ENCODE peak calls at places on chromosome 14, in four cellular contexts. J is HepG2, N is A549, R is GM12878. T is an unnamed sample.

GRCh38 chr14:76872796-76873432 is 46.7 kb downstream of the LRRC74A start:
- ATAC-seq in J (peak), N (peak), R (peak), T (peak)

GRCh38 chr14:65791551-65791981 is 379.0 kb downstream of the FUT8 start:
- ATAC-seq in R (peak), J (no peak), N (peak), T (no peak)

GRCh38 chr14:85050180-85050579 is 479.8 kb upstream of the FLRT2 start:
- ATAC-seq in J (no peak), R (no peak), N (no peak), T (no peak)

GRCh38 chr14:70926187-70926830 is 19.1 kb downstream of the PCNX1 start:
- ATAC-seq in N (no peak), R (no peak), J (no peak), T (no peak)

GRCh38 chr14:67768219-67768618 is 48.2 kb downstream of the ZFYVE26 start:
- ATAC-seq in N (no peak), J (no peak), R (no peak), T (no peak)

GRCh38 chr14:99035268-99035667 is 236.7 kb downstream of the BCL11B start:
- ATAC-seq in R (no peak), N (peak), J (no peak), T (no peak)

GRCh38 chr14:92737206-92737605 is 11.2 kb downstream of the LGMN start:
- ATAC-seq in J (no peak), R (peak), N (no peak), T (no peak)

GRCh38 chr14:81371802-81372201 is 28.3 kb downstream of the STON2 start:
- ATAC-seq in J (no peak), N (no peak), R (no peak), T (no peak)

GRCh38 chr14:70955543-70956480 is 48.6 kb downstream of the PCNX1 start:
- ATAC-seq in R (peak), J (peak), N (peak), T (peak)

GRCh38 chr14:24329736-24330135 is 5.1 kb downstream of the ADCY4 start:
- ATAC-seq in J (no peak), N (no peak), R (no peak), T (no peak)

GRCh38 chr14:32494566-32495434 is 165.7 kb downstream of the AKAP6 start:
- ATAC-seq in R (no peak), N (no peak), J (peak), T (no peak)

GRCh38 chr14:66117600-66117999 is 368.6 kb upstream of the CCDC196 start:
- ATAC-seq in N (peak), R (no peak), J (no peak), T (no peak)

GRCh38 chr14:70655110-70655826 is 13.6 kb downstream of the TTC9 start:
- ATAC-seq in J (no peak), N (no peak), R (peak), T (no peak)

GRCh38 chr14:61233436-61233956 is 47.6 kb downstream of the TMEM30B start:
- ATAC-seq in R (peak), J (no peak), N (no peak), T (no peak)

GRCh38 chr14:103705158-103705523 is 10.1 kb downstream of the XRCC3 start:
- ATAC-seq in J (no peak), N (no peak), R (no peak), T (peak)

GRCh38 chr14:31006703-31007102 is 18.7 kb upstream of the AP4S1 start:
- ATAC-seq in R (no peak), N (no peak), J (no peak), T (no peak)

GRCh38 chr14:54683882-54684794 is 117.2 kb downstream of the SAMD4A start:
- ATAC-seq in R (peak), N (peak), J (no peak), T (peak)

GRCh38 chr14:24986206-24986893 is 63.6 kb downstream of the STXBP6 start:
- ATAC-seq in R (no peak), N (no peak), J (no peak), T (no peak)

GRCh38 chr14:70018246-70018645 is 139.0 kb downstream of the SMOC1 start:
- ATAC-seq in J (no peak), N (no peak), R (no peak), T (no peak)

GRCh38 chr14:89340200-89340667 is 76.8 kb downstream of the FOXN3 start:
- ATAC-seq in J (peak), R (no peak), N (no peak), T (peak)

GRCh38 chr14:57634335-57634734 is 140.7 kb upstream of the CCDC198 start:
- ATAC-seq in N (no peak), R (no peak), J (no peak), T (no peak)

GRCh38 chr14:73746540-73747385 is 32.6 kb upstream of the PNMA1 start:
- ATAC-seq in N (peak), J (peak), R (peak), T (no peak)

GRCh38 chr14:50792634-50793068 is 38.3 kb downstream of the NIN start:
- ATAC-seq in J (no peak), N (no peak), R (peak), T (no peak)

GRCh38 chr14:50303744-50304471 is 8.1 kb downstream of the L2HGDH start:
- ATAC-seq in N (no peak), J (peak), R (peak), T (no peak)

GRCh38 chr14:70919774-70920173 is 12.5 kb downstream of the PCNX1 start:
- ATAC-seq in J (no peak), R (no peak), N (no peak), T (no peak)

DNA sequence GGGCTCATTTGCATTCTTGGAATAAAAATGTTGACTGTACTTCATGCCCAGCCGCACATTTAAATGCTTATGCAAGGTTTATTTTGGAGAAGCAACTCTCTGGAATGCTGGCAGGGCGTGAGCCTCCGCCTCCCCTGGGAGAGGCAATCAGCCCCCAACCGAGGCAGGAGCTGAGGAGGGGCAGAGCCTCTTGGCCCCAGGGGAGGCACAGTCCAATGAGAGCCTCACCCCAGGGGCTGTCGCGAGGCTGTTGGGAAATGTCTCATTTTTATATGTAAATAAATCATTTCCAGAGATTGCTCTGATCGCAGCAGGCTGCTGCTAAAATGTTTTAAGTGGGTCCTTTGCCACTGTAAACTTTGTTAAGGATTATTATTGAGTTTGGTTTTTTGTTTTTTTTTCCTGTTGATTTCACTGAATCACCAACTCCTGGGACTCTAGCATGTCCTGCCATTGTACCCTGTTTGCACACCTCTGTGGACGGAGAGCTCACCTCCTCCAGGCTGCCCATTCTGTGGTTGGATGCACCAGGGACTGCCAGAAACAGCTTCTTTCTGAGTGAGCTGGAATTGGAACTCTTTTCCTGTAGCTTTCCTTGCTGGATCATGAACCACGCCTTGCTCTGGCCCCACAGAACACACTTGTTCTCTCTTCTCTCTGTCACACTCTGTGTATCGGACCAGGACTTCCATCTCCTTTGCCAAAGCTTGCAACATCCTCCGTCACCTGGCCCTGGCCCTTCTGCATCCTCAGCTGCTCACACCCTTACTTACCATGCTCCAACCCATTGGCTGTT is 46.9 kb upstream of the FAM181A start:
- ATAC-seq in R (no peak), N (no peak), J (no peak), T (peak)
- TF ChIP-seq EP300 in R (no peak), N (no peak), J (no peak), T (no peak)

GRCh38 chr14:63174760-63175191 is 29.5 kb upstream of the RHOJ start:
- ATAC-seq in N (peak), J (peak), R (peak), T (peak)
- TF ChIP-seq CTCF in N (peak), J (peak), R (peak), T (peak)

DNA sequence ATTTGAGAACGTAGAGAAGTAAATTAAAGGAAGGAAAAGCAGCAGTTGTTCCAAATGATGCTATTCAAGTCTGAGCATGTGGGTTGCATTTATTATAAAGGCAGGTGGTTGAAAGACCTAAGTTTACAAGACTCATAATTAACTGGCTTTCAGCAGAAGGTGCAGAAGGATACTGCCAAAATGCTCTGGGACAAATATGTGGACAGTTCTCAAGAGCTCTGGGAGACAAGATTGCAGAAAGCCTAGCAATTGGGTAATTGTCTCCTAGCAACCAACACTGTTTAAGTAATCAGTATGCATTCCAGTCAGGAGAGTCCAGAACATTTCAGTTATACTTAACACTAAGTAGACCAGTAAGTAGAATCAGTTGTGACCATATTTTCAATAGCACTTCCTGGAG is 131.5 kb downstream of the GPR135 start:
- ATAC-seq in J (peak), N (peak), R (no peak), T (peak)
- TF ChIP-seq EP300 in J (no peak), N (no peak), R (no peak), T (no peak)

GRCh38 chr14:72688990-72689677 is 204.8 kb downstream of the DPF3 start:
- ATAC-seq in J (peak), N (no peak), R (no peak), T (no peak)
- TF ChIP-seq CTCF in J (peak), N (no peak), R (no peak), T (no peak)